ENCODE peak calls at places on chromosomes 3 and 15, in eight cellular contexts. One of them, this sample, is unnamed.

GRCh38 chr3:20074226-20075063 is 34.2 kb downstream of the KAT2B start:
- DNase-seq in IMR-90: peak; percentile 53
- DNase-seq in heart left ventricle: no peak
- DNase-seq in body of pancreas: no peak
- DNase-seq in uterus: no peak
- DNase-seq in GM23338: no peak
- DNase-seq in hepatocyte: no peak
- DNase-seq in PC-3: peak; percentile 77
- DNase-seq in this sample: no peak

GRCh38 chr15:59247364-59247763 is 40.7 kb downstream of the LDHAL6B start:
- DNase-seq in PC-3: peak; percentile 72
- DNase-seq in hepatocyte: peak; percentile 76
- DNase-seq in IMR-90: peak; percentile 74
- DNase-seq in heart left ventricle: peak; percentile 54
- DNase-seq in body of pancreas: peak; percentile 68
- DNase-seq in uterus: peak; percentile 65
- DNase-seq in GM23338: peak; percentile 92
- DNase-seq in this sample: peak; percentile 76

GRCh38 chr3:106822204-106822603 is 555.0 kb upstream of the CCDC54 start:
- DNase-seq in IMR-90: no peak
- DNase-seq in GM23338: no peak
- DNase-seq in uterus: no peak
- DNase-seq in PC-3: no peak
- DNase-seq in body of pancreas: no peak
- DNase-seq in heart left ventricle: no peak
- DNase-seq in hepatocyte: no peak
- DNase-seq in this sample: no peak

GRCh38 chr3:159845737-159846136 is 142.9 kb upstream of the IL12A start:
- DNase-seq in PC-3: no peak
- DNase-seq in heart left ventricle: no peak
- DNase-seq in uterus: no peak
- DNase-seq in hepatocyte: no peak
- DNase-seq in IMR-90: no peak
- DNase-seq in GM23338: no peak
- DNase-seq in body of pancreas: no peak
- DNase-seq in this sample: no peak

GRCh38 chr3:126216416-126216815 is 36.0 kb upstream of the ALDH1L1 start:
- DNase-seq in PC-3: peak; percentile 60
- DNase-seq in hepatocyte: no peak
- DNase-seq in uterus: no peak
- DNase-seq in heart left ventricle: no peak
- DNase-seq in body of pancreas: no peak
- DNase-seq in GM23338: no peak
- DNase-seq in IMR-90: peak; percentile 51
- DNase-seq in this sample: no peak

GRCh38 chr15:29651476-29652072 is 170.7 kb downstream of the TJP1 start:
- DNase-seq in uterus: no peak
- DNase-seq in hepatocyte: no peak
- DNase-seq in GM23338: no peak
- DNase-seq in IMR-90: no peak
- DNase-seq in body of pancreas: no peak
- DNase-seq in PC-3: no peak
- DNase-seq in heart left ventricle: no peak
- DNase-seq in this sample: no peak

GRCh38 chr3:24156466-24156865 is 211.4 kb downstream of the NR1D2 start:
- DNase-seq in heart left ventricle: no peak
- DNase-seq in uterus: no peak
- DNase-seq in GM23338: no peak
- DNase-seq in PC-3: peak; percentile 96
- DNase-seq in hepatocyte: no peak
- DNase-seq in body of pancreas: no peak
- DNase-seq in IMR-90: peak; percentile 41
- DNase-seq in this sample: no peak

GRCh38 chr15:80285379-80285778 is 33.4 kb upstream of the CTXND1 start:
- DNase-seq in IMR-90: no peak
- DNase-seq in hepatocyte: no peak
- DNase-seq in PC-3: no peak
- DNase-seq in heart left ventricle: no peak
- DNase-seq in GM23338: no peak
- DNase-seq in body of pancreas: no peak
- DNase-seq in uterus: no peak
- DNase-seq in this sample: no peak

GRCh38 chr15:87816811-87817210 is 439.7 kb downstream of the NTRK3 start:
- DNase-seq in heart left ventricle: no peak
- DNase-seq in GM23338: no peak
- DNase-seq in body of pancreas: no peak
- DNase-seq in IMR-90: peak; percentile 99
- DNase-seq in PC-3: peak; percentile 63
- DNase-seq in hepatocyte: no peak
- DNase-seq in uterus: no peak
- DNase-seq in this sample: no peak

GRCh38 chr3:46599590-46599989 is 12.7 kb upstream of the FAM240A start:
- DNase-seq in PC-3: no peak
- DNase-seq in GM23338: peak; percentile 28
- DNase-seq in uterus: no peak
- DNase-seq in body of pancreas: no peak
- DNase-seq in hepatocyte: no peak
- DNase-seq in heart left ventricle: no peak
- DNase-seq in IMR-90: no peak
- DNase-seq in this sample: no peak

GRCh38 chr15:69380100-69380725 is 33.9 kb upstream of the KIF23 start:
- DNase-seq in PC-3: peak; percentile 13
- DNase-seq in uterus: no peak
- DNase-seq in hepatocyte: no peak
- DNase-seq in GM23338: peak; percentile 82
- DNase-seq in IMR-90: peak; percentile 21
- DNase-seq in heart left ventricle: no peak
- DNase-seq in body of pancreas: no peak
- DNase-seq in this sample: no peak

GRCh38 chr15:48930735-48931134 is 33.0 kb downstream of the SHC4 start:
- DNase-seq in heart left ventricle: no peak
- DNase-seq in body of pancreas: no peak
- DNase-seq in IMR-90: no peak
- DNase-seq in GM23338: no peak
- DNase-seq in PC-3: no peak
- DNase-seq in uterus: no peak
- DNase-seq in hepatocyte: no peak
- DNase-seq in this sample: no peak

GRCh38 chr3:55720614-55721013 is 233.5 kb upstream of the WNT5A start:
- DNase-seq in PC-3: peak; percentile 49
- DNase-seq in uterus: no peak
- DNase-seq in hepatocyte: peak; percentile 23
- DNase-seq in heart left ventricle: no peak
- DNase-seq in body of pancreas: no peak
- DNase-seq in GM23338: peak; percentile 40
- DNase-seq in IMR-90: peak; percentile 80
- DNase-seq in this sample: no peak

GRCh38 chr3:50235716-50236483 is at the start of gene GNAI2:
- DNase-seq in hepatocyte: peak; percentile 99
- DNase-seq in uterus: peak; percentile 99
- DNase-seq in IMR-90: peak; percentile 96
- DNase-seq in PC-3: peak; percentile 99
- DNase-seq in GM23338: peak; percentile 99
- DNase-seq in heart left ventricle: peak; percentile 99
- DNase-seq in body of pancreas: peak; percentile 99
- DNase-seq in this sample: peak; percentile 99

GRCh38 chr3:151568095-151568685 is 107.3 kb upstream of the IGSF10 start:
- DNase-seq in hepatocyte: no peak
- DNase-seq in heart left ventricle: no peak
- DNase-seq in IMR-90: no peak
- DNase-seq in PC-3: no peak
- DNase-seq in uterus: no peak
- DNase-seq in GM23338: no peak
- DNase-seq in body of pancreas: no peak
- DNase-seq in this sample: no peak

GRCh38 chr3:87855626-87856025 is 203.2 kb downstream of the CGGBP1 start:
- DNase-seq in heart left ventricle: no peak
- DNase-seq in PC-3: peak; percentile 77
- DNase-seq in GM23338: no peak
- DNase-seq in uterus: no peak
- DNase-seq in IMR-90: no peak
- DNase-seq in hepatocyte: no peak
- DNase-seq in body of pancreas: no peak
- DNase-seq in this sample: no peak

GRCh38 chr15:78944669-78945407 is at the start of gene CTSH:
- DNase-seq in heart left ventricle: peak; percentile 85
- DNase-seq in GM23338: peak; percentile 92
- DNase-seq in hepatocyte: peak; percentile 95
- DNase-seq in IMR-90: peak; percentile 17
- DNase-seq in body of pancreas: peak; percentile 91
- DNase-seq in uterus: peak; percentile 70
- DNase-seq in PC-3: peak; percentile 74
- DNase-seq in this sample: peak; percentile 85

GRCh38 chr15:84750583-84751092 is 2.2 kb downstream of the ZNF592 start:
- DNase-seq in GM23338: no peak
- DNase-seq in uterus: no peak
- DNase-seq in heart left ventricle: no peak
- DNase-seq in PC-3: no peak
- DNase-seq in hepatocyte: no peak
- DNase-seq in IMR-90: no peak
- DNase-seq in body of pancreas: no peak
- DNase-seq in this sample: no peak

GRCh38 chr15:36080759-36081158 is 498.7 kb upstream of the CDIN1 start:
- DNase-seq in heart left ventricle: peak; percentile 62
- DNase-seq in hepatocyte: no peak
- DNase-seq in IMR-90: no peak
- DNase-seq in PC-3: no peak
- DNase-seq in body of pancreas: no peak
- DNase-seq in GM23338: no peak
- DNase-seq in uterus: no peak
- DNase-seq in this sample: no peak
- TF ChIP-seq CTCF in heart left ventricle: no peak
- TF ChIP-seq CTCF in hepatocyte: no peak
- TF ChIP-seq CTCF in IMR-90: no peak
- TF ChIP-seq CTCF in PC-3: no peak
- TF ChIP-seq CTCF in body of pancreas: no peak
- TF ChIP-seq CTCF in GM23338: no peak
- TF ChIP-seq CTCF in uterus: no peak
- TF ChIP-seq CTCF in this sample: no peak

DNA sequence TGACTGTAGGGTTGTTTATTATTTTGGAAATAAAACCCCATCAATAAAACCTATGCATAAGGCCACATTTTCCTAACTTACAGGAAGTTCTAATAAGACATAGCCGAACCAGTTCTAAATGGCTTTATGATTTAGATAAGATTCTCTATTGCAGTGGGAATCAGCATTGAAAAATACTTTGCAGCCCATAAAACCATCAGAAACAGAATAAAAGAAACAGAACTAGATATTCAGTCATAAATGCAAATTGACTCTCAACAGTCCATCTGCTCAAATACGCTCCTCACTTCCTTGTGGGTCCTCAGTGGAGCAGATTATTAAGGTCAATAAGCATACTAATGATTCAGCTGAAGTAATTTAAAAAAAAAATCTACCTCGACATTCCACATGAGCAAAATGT is 8.8 kb downstream of the SATB1 start:
- DNase-seq in GM23338: no peak
- DNase-seq in heart left ventricle: no peak
- DNase-seq in IMR-90: no peak
- DNase-seq in body of pancreas: no peak
- DNase-seq in PC-3: no peak
- DNase-seq in uterus: no peak
- DNase-seq in hepatocyte: no peak
- DNase-seq in this sample: no peak
- H3K36me3 ChIP-seq in GM23338: no peaks in the 10 kb centered on the region
- H3K36me3 ChIP-seq in heart left ventricle: peaks cover 90% of the 10 kb centered on the region
- H3K36me3 ChIP-seq in IMR-90: peaks cover 1% of the 10 kb centered on the region
- H3K36me3 ChIP-seq in body of pancreas: no peaks in the 10 kb centered on the region
- H3K36me3 ChIP-seq in PC-3: no peaks in the 10 kb centered on the region
- H3K36me3 ChIP-seq in uterus: no peaks in the 10 kb centered on the region
- H3K36me3 ChIP-seq in hepatocyte: no peaks in the 10 kb centered on the region
- H3K36me3 ChIP-seq in this sample: peaks cover 11% of the 10 kb centered on the region

GRCh38 chr15:67097893-67098740 is 32.7 kb downstream of the SMAD3 start:
- DNase-seq in IMR-90: peak; percentile 52
- DNase-seq in body of pancreas: no peak
- DNase-seq in GM23338: no peak
- DNase-seq in hepatocyte: no peak
- DNase-seq in PC-3: no peak
- DNase-seq in heart left ventricle: peak; percentile 65
- DNase-seq in uterus: no peak
- DNase-seq in this sample: peak; percentile 35
- H3K4me1 ChIP-seq in IMR-90: peaks cover 56% of the 10 kb centered on the region
- H3K4me1 ChIP-seq in body of pancreas: peaks cover 35% of the 10 kb centered on the region
- H3K4me1 ChIP-seq in GM23338: no peaks in the 10 kb centered on the region
- H3K4me1 ChIP-seq in hepatocyte: peaks cover 25% of the 10 kb centered on the region
- H3K4me1 ChIP-seq in PC-3: peaks cover 47% of the 10 kb centered on the region
- H3K4me1 ChIP-seq in heart left ventricle: peaks cover 87% of the 10 kb centered on the region
- H3K4me1 ChIP-seq in uterus: peaks cover 5% of the 10 kb centered on the region
- H3K4me1 ChIP-seq in this sample: peaks cover 36% of the 10 kb centered on the region

GRCh38 chr15:88985547-88986393 is 72.6 kb upstream of the MFGE8 start:
- DNase-seq in PC-3: no peak
- DNase-seq in GM23338: peak; percentile 96
- DNase-seq in IMR-90: no peak
- DNase-seq in heart left ventricle: no peak
- DNase-seq in hepatocyte: peak; percentile 27
- DNase-seq in body of pancreas: no peak
- DNase-seq in uterus: no peak
- DNase-seq in this sample: no peak

GRCh38 chr15:88989578-88989977 is 76.4 kb upstream of the MFGE8 start:
- DNase-seq in IMR-90: peak; percentile 94
- DNase-seq in PC-3: peak; percentile 62
- DNase-seq in heart left ventricle: no peak
- DNase-seq in body of pancreas: no peak
- DNase-seq in uterus: no peak
- DNase-seq in hepatocyte: no peak
- DNase-seq in GM23338: no peak
- DNase-seq in this sample: no peak

GRCh38 chr15:88987590-88987950 is 74.4 kb upstream of the MFGE8 start:
- DNase-seq in uterus: no peak
- DNase-seq in heart left ventricle: no peak
- DNase-seq in PC-3: no peak
- DNase-seq in IMR-90: no peak
- DNase-seq in GM23338: no peak
- DNase-seq in body of pancreas: no peak
- DNase-seq in hepatocyte: no peak
- DNase-seq in this sample: no peak

GRCh38 chr15:88987951-88988671 is 74.9 kb upstream of the MFGE8 start:
- DNase-seq in uterus: no peak
- DNase-seq in GM23338: peak; percentile 86
- DNase-seq in heart left ventricle: no peak
- DNase-seq in IMR-90: peak; percentile 73
- DNase-seq in hepatocyte: no peak
- DNase-seq in PC-3: peak; percentile 41
- DNase-seq in body of pancreas: no peak
- DNase-seq in this sample: no peak

DNA sequence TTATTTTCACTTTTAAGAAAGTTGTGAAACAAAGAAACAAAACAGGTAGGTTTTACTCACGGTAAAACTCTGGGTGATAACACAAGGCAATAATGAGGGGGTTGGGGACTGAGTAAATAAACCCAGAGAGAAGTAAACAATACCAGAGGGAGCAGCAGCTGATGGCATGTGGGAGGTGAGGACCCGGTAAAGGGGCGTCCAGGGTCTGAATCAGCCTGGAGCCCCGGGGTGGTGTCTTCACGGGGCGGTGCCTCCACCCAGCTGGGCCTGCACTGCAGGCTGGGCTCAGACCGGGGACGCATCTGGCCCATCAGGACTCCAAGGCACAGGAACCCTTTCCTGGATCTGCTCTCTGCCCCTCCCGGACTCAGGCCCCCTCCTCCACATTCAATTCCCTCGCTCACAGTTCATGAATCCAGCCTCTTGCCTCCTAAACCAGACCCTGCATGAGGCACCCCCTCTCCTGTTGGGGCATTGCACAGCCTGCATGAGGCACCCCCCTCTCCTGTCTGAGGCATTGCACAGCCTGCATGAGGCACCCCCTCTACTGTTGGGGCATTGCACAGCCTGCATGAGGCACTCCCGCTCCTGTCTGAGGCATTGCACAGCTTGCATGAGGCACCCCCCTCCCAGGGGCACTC is 73.9 kb upstream of the MFGE8 start:
- DNase-seq in IMR-90: no peak
- DNase-seq in heart left ventricle: no peak
- DNase-seq in GM23338: peak; percentile 60
- DNase-seq in PC-3: no peak
- DNase-seq in hepatocyte: peak; percentile 37
- DNase-seq in body of pancreas: no peak
- DNase-seq in uterus: no peak
- DNase-seq in this sample: no peak
- TF ChIP-seq CTCF in IMR-90: no peak
- TF ChIP-seq CTCF in heart left ventricle: no peak
- TF ChIP-seq CTCF in GM23338: peak; percentile 36
- TF ChIP-seq CTCF in PC-3: no peak
- TF ChIP-seq CTCF in hepatocyte: peak; percentile 8
- TF ChIP-seq CTCF in body of pancreas: no peak
- TF ChIP-seq CTCF in uterus: no peak
- TF ChIP-seq CTCF in this sample: no peak